ENCODE peak calls at places on chromosomes 5 and 9, in five cellular contexts. E is IMR-90, K is HepG2, C is H54, A is esophagus squamous epithelium. J is an unnamed sample.

GRCh38 chr5:158022844-158023243 is 163.9 kb upstream of the CLINT1 start:
- DNase-seq in K (no peak), A (no peak), C (no peak), E (no peak), J (no peak)

GRCh38 chr9:81083821-81084512 is 605.4 kb downstream of the TLE1 start:
- DNase-seq in A (no peak), E (peak; percentile 80), C (peak; percentile 9), K (no peak), J (no peak)

GRCh38 chr9:2234371-2234893 is 219.3 kb downstream of the SMARCA2 start:
- DNase-seq in K (no peak), E (peak; percentile 21), A (no peak), C (no peak), J (no peak)

GRCh38 chr5:1965860-1966396 is 83.2 kb upstream of the IRX4 start:
- DNase-seq in A (no peak), C (no peak), E (no peak), K (no peak), J (no peak)

GRCh38 chr9:13264788-13265187 is 14.7 kb downstream of the MPDZ start:
- DNase-seq in K (no peak), E (no peak), A (no peak), C (no peak), J (no peak)

GRCh38 chr5:10678236-10678635 is 82.8 kb downstream of the DAP start:
- DNase-seq in E (no peak), K (no peak), C (no peak), A (no peak), J (no peak)

GRCh38 chr5:167688731-167689130 is 602.7 kb upstream of the WWC1 start:
- DNase-seq in K (no peak), E (peak; percentile 14), C (no peak), A (no peak), J (no peak)

GRCh38 chr5:143213851-143214363 is 189.6 kb downstream of the NR3C1 start:
- DNase-seq in E (peak; percentile 12), K (no peak), C (no peak), A (no peak), J (peak; percentile 10)

GRCh38 chr9:69168709-69169217 is 5.3 kb upstream of the TJP2 start:
- DNase-seq in E (peak; percentile 82), K (peak; percentile 59), A (no peak), C (no peak), J (peak; percentile 39)

GRCh38 chr5:145752534-145752933 is 82.6 kb downstream of the PRELID2 start:
- DNase-seq in C (no peak), A (no peak), K (no peak), E (no peak), J (no peak)

GRCh38 chr9:134366223-134367031 is 40.2 kb downstream of the RXRA start:
- DNase-seq in A (peak; percentile 37), E (peak; percentile 83), C (peak; percentile 97), K (no peak), J (peak; percentile 77)

GRCh38 chr5:43309657-43310056 is 3.6 kb downstream of the HMGCS1 start:
- DNase-seq in C (no peak), E (peak; percentile 10), A (no peak), K (no peak), J (peak; percentile 7)

GRCh38 chr5:15933481-15934207 is 245.9 kb downstream of the MARCHF11 start:
- DNase-seq in K (no peak), A (no peak), C (no peak), E (no peak), J (no peak)

GRCh38 chr5:64594601-64595518 is 89.0 kb downstream of the RGS7BP start:
- DNase-seq in K (no peak), A (no peak), C (no peak), E (no peak), J (no peak)

GRCh38 chr5:37501152-37501551 is 122.0 kb downstream of the WDR70 start:
- DNase-seq in K (peak; percentile 3), C (no peak), A (no peak), E (peak; percentile 7), J (no peak)

GRCh38 chr9:79384506-79384905 is 187.3 kb upstream of the TLE4 start:
- DNase-seq in K (no peak), C (no peak), E (no peak), A (no peak), J (no peak)

GRCh38 chr5:137344723-137345322 is 154.3 kb downstream of the SPOCK1 start:
- DNase-seq in A (no peak), E (peak; percentile 53), C (peak; percentile 35), K (peak; percentile 26), J (peak; percentile 28)

GRCh38 chr9:93677641-93678136 is 101.3 kb downstream of the PHF2 start:
- DNase-seq in C (no peak), E (no peak), K (no peak), A (no peak), J (no peak)

GRCh38 chr5:90636948-90637347 is 78.4 kb downstream of the ADGRV1 start:
- DNase-seq in C (no peak), E (no peak), A (no peak), K (no peak), J (no peak)

GRCh38 chr9:116198344-116198743 is 44.8 kb downstream of the PAPPA start:
- DNase-seq in K (no peak), A (no peak), C (no peak), E (peak; percentile 25), J (no peak)

GRCh38 chr9:14313378-14313940 is 482 bp downstream of the NFIB start:
- DNase-seq in A (no peak), E (peak; percentile 31), C (no peak), K (no peak), J (peak; percentile 37)

GRCh38 chr9:14313951-14314423 is at the start of gene NFIB:
- DNase-seq in C (peak; percentile 46), A (no peak), E (peak; percentile 24), K (peak; percentile 60), J (peak; percentile 39)

GRCh38 chr9:14315754-14316573 is 2.0 kb upstream of the NFIB start:
- DNase-seq in K (no peak), E (no peak), C (no peak), A (no peak), J (peak; percentile 16)

GRCh38 chr9:14314929-14315753 is 1.2 kb upstream of the NFIB start:
- DNase-seq in C (peak; percentile 81), E (peak; percentile 34), K (peak; percentile 38), A (no peak), J (peak; percentile 75)

DNA sequence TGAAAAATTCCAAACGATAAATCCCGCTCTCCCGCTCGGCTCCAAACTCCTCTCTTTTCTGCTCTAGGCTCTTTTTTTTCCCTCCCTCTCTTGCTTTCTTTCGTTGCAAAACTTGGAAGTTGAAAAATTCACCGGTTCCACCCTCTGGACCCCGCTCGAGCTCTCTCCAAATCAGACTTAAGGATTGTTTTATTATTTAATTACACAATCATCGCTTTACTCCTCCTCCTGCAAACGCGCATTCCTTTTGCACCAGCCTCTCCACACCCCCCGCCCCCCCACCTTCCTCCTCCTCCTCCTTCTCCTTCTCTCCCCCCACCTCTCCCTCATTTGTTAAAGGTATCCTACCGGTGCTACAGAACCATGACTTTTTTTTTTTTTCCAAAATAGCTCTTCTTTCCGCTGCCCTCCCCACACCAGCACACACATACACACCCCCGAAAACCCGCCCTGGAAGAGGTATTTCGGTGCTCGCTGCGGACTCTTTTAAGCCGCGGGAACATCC is 535 bp upstream of the NFIB start:
- DNase-seq in E (peak; percentile 66), A (no peak), C (peak; percentile 90), K (peak; percentile 57), J (peak; percentile 37)
- TF ChIP-seq POLR2A in E (no peak), A (peak; percentile 72), C (no peak), K (no peak), J (no peak)

GRCh38 chr9:4740373-4740622 is 704 bp downstream of the AK3 start:
- DNase-seq in A (no peak), C (no peak), K (no peak), E (no peak), J (no peak)

GRCh38 chr9:4739587-4740372 is 1.2 kb downstream of the AK3 start:
- DNase-seq in A (no peak), E (no peak), C (no peak), K (no peak), J (no peak)

GRCh38 chr9:4740623-4741364 is at the start of gene AK3:
- DNase-seq in E (peak; percentile 82), A (peak; percentile 43), K (peak; percentile 83), C (peak; percentile 66), J (peak; percentile 91)

GRCh38 chr9:4742246-4742645 is 1.2 kb upstream of the AK3 start:
- DNase-seq in C (no peak), A (no peak), E (no peak), K (no peak), J (no peak)

GRCh38 chr9:4741365-4742031 is 496 bp upstream of the AK3 start:
- DNase-seq in A (no peak), K (peak; percentile 37), C (no peak), E (no peak), J (peak; percentile 51)
- TF ChIP-seq POLR2A in A (no peak), K (peak; percentile 60), C (no peak), E (no peak), J (no peak)

DNA sequence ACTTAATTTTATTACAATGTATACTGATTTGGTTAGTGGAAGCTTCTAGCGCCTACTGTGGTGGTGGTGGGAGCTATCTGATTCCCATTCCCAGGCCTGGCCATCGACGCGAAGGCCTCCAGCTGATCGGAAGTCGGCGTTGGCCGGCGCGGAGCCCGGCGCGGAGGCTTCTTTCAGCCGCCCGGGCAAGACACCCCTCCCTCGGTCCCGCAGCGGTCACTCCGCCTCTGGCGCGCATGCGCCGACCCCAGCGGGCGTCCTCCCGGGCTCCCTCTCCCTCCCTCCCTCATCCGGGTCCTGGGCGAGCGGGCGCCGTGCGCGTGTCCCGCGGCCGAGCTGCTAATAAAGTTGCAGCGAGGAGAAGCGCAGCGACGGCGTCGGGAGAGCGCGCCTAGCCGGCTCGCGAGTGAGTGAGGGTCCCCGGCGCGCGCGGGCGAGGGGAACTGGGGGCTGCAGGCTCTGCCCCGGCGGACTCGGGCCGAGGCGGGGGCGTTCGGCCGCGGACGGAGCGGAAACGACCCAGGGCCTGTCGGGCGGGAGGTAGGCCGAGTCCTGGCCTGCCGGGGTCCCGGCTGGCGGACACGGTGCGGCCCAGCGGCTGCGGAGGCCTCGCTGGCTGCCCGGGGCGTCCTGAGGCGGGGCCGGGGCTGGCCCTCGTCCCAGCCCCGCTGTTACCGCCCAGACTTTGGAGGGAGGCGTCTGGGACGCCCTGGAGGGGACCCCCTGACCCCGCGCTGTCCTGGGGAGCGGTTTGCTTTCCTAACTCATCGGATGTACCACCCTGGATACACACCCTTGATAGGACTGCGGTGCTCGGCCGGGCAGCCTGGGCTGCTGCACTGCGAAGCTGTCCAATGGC is at the start of gene SMAD5:
- DNase-seq in E (peak; percentile 95), K (peak; percentile 88), A (peak; percentile 48), C (peak; percentile 97), J (peak; percentile 95)
- TF ChIP-seq POLR2A in E (no peak), K (peak; percentile 66), A (peak; percentile 80), C (peak; percentile 85), J (peak; percentile 61)

DNA sequence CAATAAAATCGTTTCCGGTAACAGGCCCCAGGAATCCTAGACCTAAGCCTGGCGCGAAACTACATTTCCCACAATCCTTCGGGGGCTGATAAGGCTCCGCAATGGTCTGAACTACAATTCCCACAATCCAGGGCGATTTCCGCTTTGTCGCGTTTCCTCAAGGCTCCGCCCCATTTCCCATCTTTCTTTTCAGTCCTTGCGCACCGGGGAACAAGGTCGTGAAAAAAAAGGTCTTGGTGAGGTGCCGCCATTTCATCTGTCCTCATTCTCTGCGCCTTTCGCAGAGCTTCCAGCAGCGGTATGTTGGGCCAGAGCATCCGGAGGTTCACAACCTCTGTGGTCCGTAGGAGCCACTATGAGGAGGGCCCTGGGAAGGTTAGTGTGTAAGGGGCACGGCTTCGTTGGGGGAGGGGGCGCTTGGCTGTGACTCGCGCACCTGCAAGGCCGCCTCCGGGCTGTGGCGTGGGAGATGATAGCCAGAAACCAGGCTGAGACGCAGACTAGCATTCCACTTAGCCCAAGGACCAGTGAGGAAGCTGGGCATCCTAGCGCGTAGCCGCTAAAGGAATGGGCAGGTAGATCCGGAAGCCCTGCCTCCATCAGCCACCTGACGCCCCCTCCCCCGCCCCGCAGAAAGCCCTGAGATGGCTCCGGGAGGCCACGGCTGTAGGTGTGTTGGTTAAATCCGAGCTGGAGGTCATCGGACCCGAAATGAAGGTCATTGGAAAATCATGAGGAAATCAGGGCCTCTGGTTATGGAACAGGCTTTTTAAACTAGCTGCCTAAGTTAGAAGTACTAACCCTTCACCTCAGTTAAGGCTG is at the start of gene COX7C:
- DNase-seq in E (peak; percentile 95), C (peak; percentile 59), A (peak; percentile 61), K (peak; percentile 95), J (peak; percentile 97)
- TF ChIP-seq POLR2A in E (peak; percentile 71), C (peak; percentile 65), A (peak; percentile 75), K (peak; percentile 85), J (peak; percentile 95)

J was measured in erythroblast.